ENCODE peak calls at places on chromosomes 13 and 19, in six cellular contexts. F, A, Q, M, S and X are unnamed samples.
A peak's percentile ranks its signal among the peaks of the same experiment; 100 is the strongest.

GRCh38 chr19:7515091-7515470 is 822 bp upstream of the ZNF358 start:
- DNase-seq in S (no peak), F (no peak), M (no peak), A (no peak), Q (no peak), X (no peak)

GRCh38 chr13:72505376-72505775 is 222.1 kb downstream of the MZT1 start:
- DNase-seq in S (no peak), F (no peak), M (no peak), Q (no peak), A (no peak), X (no peak)

GRCh38 chr19:41784337-41785239 is 11.8 kb upstream of the CEACAM3 start:
- DNase-seq in S (no peak), Q (peak; percentile 81), A (no peak), F (no peak), M (no peak), X (no peak)

GRCh38 chr13:95624020-95624419 is 20.5 kb downstream of the DZIP1 start:
- DNase-seq in A (peak; percentile 29), S (peak; percentile 32), F (peak; percentile 25), Q (peak; percentile 69), M (no peak), X (peak; percentile 50)

GRCh38 chr19:39307233-39307821 is 11.1 kb downstream of the IFNL1 start:
- DNase-seq in F (no peak), Q (no peak), A (no peak), M (no peak), S (peak; percentile 58), X (no peak)

GRCh38 chr13:111031531-111031961 is 83.6 kb upstream of the ARHGEF7 start:
- DNase-seq in F (no peak), Q (no peak), A (no peak), S (no peak), M (no peak), X (no peak)

GRCh38 chr19:50252111-50252886 is 48.9 kb downstream of the MYH14 start:
- DNase-seq in M (no peak), Q (peak; percentile 33), F (no peak), A (no peak), S (peak; percentile 69), X (peak; percentile 25)

GRCh38 chr19:48836089-48837017 is at the start of gene HSD17B14:
- DNase-seq in M (no peak), A (no peak), F (no peak), S (peak; percentile 33), Q (no peak), X (peak; percentile 78)

GRCh38 chr19:45973564-45974338 is at the start of gene NOVA2:
- DNase-seq in A (no peak), S (peak; percentile 99), Q (peak; percentile 59), F (peak; percentile 97), M (peak; percentile 19), X (peak; percentile 95)

GRCh38 chr13:30985637-30986205 is 53.3 kb downstream of the TEX26 start:
- DNase-seq in M (no peak), A (no peak), F (no peak), S (no peak), Q (no peak), X (no peak)

GRCh38 chr19:7515471-7516226 is at the start of gene ZNF358:
- DNase-seq in A (peak; percentile 31), S (peak; percentile 88), M (no peak), Q (peak; percentile 76), F (peak; percentile 67), X (peak; percentile 44)

GRCh38 chr13:110246530-110246929 is 60.4 kb downstream of the COL4A1 start:
- DNase-seq in Q (no peak), F (no peak), M (no peak), A (no peak), S (no peak), X (no peak)

GRCh38 chr13:43132228-43132627 is 108.8 kb downstream of the DNAJC15 start:
- DNase-seq in Q (peak; percentile 15), S (no peak), M (no peak), A (peak; percentile 52), F (peak; percentile 19), X (peak; percentile 16)

GRCh38 chr19:41887711-41888382 is 4.9 kb downstream of the ARHGEF1 start:
- DNase-seq in S (no peak), M (no peak), F (no peak), Q (peak; percentile 28), A (peak; percentile 95), X (no peak)

GRCh38 chr13:50403311-50403710 is 388.1 kb downstream of the KCNRG start:
- DNase-seq in Q (no peak), M (no peak), F (no peak), S (no peak), A (peak; percentile 78), X (no peak)

GRCh38 chr13:70353096-70353495 is 244.8 kb upstream of the KLHL1 start:
- DNase-seq in Q (no peak), F (no peak), M (no peak), S (no peak), A (no peak), X (no peak)

GRCh38 chr19:12224676-12225075 is 61.8 kb downstream of the ZNF136 start:
- DNase-seq in F (no peak), A (no peak), M (no peak), Q (no peak), S (no peak), X (no peak)

GRCh38 chr19:51501594-51502263 is at the start of gene SIGLEC12:
- DNase-seq in M (no peak), S (no peak), Q (peak; percentile 69), F (no peak), A (no peak), X (no peak)

GRCh38 chr13:99269627-99270252 is 11.6 kb upstream of the GPR18 start:
- DNase-seq in Q (peak; percentile 65), A (peak; percentile 25), F (no peak), S (peak; percentile 23), M (no peak), X (peak; percentile 71)

GRCh38 chr13:98133949-98134348 is 8.9 kb upstream of the FARP1 start:
- DNase-seq in S (no peak), F (no peak), M (peak; percentile 54), Q (peak; percentile 41), A (no peak), X (no peak)

GRCh38 chr19:47241919-47242644 is 11.1 kb upstream of the BBC3 start:
- DNase-seq in A (no peak), M (no peak), Q (peak; percentile 54), S (no peak), F (no peak), X (no peak)

GRCh38 chr19:55678121-55678671 is 3.2 kb downstream of the EPN1 start:
- DNase-seq in A (no peak), F (no peak), S (no peak), M (peak; percentile 88), Q (peak; percentile 76), X (no peak)

GRCh38 chr13:97914537-97914936 is 38.9 kb upstream of the IPO5 start:
- DNase-seq in M (no peak), A (no peak), Q (no peak), S (no peak), F (no peak), X (no peak)

GRCh38 chr13:45718992-45719391 is 16.9 kb downstream of the CBY2 start:
- DNase-seq in F (no peak), M (no peak), Q (no peak), A (no peak), S (no peak), X (peak; percentile 74)

GRCh38 chr13:106523566-106523965 is 11.9 kb downstream of the EFNB2 start:
- DNase-seq in M (no peak), S (no peak), F (no peak), A (no peak), Q (no peak), X (peak; percentile 45)
- TF ChIP-seq MYC in M (no peak), S (no peak), F (no peak), A (no peak), Q (no peak), X (no peak)

GRCh38 chr13:79722885-79723445 is 242.0 kb downstream of the NDFIP2 start:
- DNase-seq in M (no peak), Q (no peak), F (no peak), S (no peak), A (no peak), X (no peak)
- TF ChIP-seq MYC in M (no peak), Q (no peak), F (no peak), S (no peak), A (no peak), X (no peak)

DNA sequence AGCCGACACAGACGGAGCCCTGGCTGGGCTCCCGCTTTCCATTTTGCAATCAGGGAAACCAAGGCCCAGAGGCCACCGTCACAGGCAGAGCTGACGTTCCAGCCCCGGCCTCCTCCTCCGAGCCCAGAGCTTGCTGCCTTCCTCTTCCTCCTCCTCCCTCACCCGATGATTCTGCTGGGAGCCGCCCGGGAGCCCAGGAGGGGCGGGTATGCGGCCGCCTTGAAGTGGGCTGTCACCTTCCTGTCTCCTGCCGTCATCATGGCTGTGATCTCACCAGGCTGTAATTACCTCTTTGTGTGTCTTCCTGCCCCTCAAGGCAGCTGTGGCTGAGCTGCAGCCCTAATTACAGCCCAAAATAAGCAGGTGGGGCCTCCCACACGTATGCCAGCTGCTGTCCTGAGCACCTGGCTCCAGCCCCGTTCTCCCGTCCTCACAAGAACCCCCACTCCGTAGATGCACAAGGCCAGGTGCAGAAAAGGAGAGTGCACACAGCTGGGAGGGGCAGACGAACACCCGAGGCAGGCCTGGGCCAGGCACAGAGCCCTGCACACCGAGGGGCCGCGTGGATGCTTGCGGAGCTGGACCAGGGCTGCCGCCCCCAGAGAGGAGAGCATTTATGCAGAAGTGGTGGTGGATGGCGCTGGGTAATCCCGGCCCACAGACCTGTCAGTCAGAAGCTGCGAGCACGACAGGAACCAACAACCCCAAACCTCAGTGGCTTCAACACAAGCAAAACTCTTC is 4.0 kb downstream of the TPGS1 start:
- DNase-seq in A (no peak), S (peak; percentile 15), F (no peak), Q (peak; percentile 74), M (no peak), X (peak; percentile 71)
- TF ChIP-seq MYC in A (no peak), S (no peak), F (no peak), Q (no peak), M (no peak), X (no peak)

GRCh38 chr19:17683078-17683477 is 5.1 kb downstream of the UNC13A start:
- DNase-seq in F (no peak), Q (no peak), S (no peak), A (no peak), M (no peak), X (no peak)

GRCh38 chr19:17679526-17680234 is 8.5 kb downstream of the UNC13A start:
- DNase-seq in Q (no peak), M (no peak), A (no peak), F (no peak), S (no peak), X (no peak)

GRCh38 chr19:17682273-17682672 is 5.9 kb downstream of the UNC13A start:
- DNase-seq in S (no peak), Q (no peak), F (no peak), M (no peak), A (no peak), X (no peak)

GRCh38 chr19:17680235-17680722 is 7.9 kb downstream of the UNC13A start:
- DNase-seq in M (peak; percentile 27), A (no peak), S (peak; percentile 90), F (peak; percentile 71), Q (peak; percentile 85), X (peak; percentile 74)

DNA sequence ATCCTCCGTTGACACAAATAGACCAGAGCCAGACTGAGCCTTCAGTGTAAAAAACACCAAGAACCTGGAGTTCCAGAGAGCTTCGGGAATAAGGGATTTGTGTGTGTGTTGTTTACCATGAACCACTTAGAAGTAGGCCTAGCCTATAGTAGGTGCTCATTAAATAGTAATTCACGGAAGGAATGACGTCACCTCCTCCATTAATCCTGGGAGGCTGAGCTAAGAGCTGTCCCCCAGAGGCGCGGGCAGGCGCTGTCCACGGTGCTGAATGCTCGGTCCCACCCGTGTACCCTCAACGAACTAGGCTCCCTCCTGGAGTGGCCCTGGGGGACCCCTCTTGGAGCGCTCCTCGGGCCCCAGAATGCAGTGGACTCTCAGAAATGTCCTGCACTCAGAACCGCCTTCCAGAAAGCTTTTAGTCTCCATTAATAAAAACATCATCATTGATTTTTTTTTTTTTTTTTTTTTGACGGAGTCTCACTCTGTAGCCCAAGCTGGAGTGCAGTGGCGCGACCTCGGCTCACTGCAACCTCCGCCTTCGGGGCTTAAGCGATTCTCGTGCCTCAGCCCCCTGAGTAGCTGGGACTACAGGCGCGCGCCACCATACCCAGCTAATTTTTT is 6.5 kb downstream of the UNC13A start:
- DNase-seq in Q (peak; percentile 71), S (peak; percentile 92), A (no peak), F (no peak), M (no peak), X (peak; percentile 30)
- TF ChIP-seq MYC in Q (no peak), S (no peak), A (no peak), F (no peak), M (no peak), X (no peak)